ENCODE peak calls at places on chromosomes 1 and 21, in six cellular contexts. B, O, E, N, R and Z are unnamed samples.
A peak's percentile ranks its signal among the peaks of the same experiment; 100 is the strongest.

GRCh38 chr1:207045466-207045865 is 5.5 kb downstream of the YOD1 start:
- DNase-seq in B (no peak), O (no peak), E (no peak), N (no peak), R (no peak), Z (no peak)

GRCh38 chr1:29112705-29113406 is 10.8 kb downstream of the TMEM200B start:
- DNase-seq in B (no peak), O (no peak), E (no peak), N (peak; percentile 52), R (no peak), Z (no peak)

GRCh38 chr1:199913313-199913712 is 114.2 kb upstream of the NR5A2 start:
- DNase-seq in B (no peak), O (no peak), E (no peak), N (no peak), R (no peak), Z (no peak)

GRCh38 chr1:228515200-228515834 is 28.1 kb downstream of the RNF187 start:
- DNase-seq in B (no peak), O (peak; percentile 57), E (no peak), N (peak; percentile 73), R (no peak), Z (peak; percentile 59)

GRCh38 chr1:152870831-152871730 is 7.0 kb upstream of the SMCP start:
- DNase-seq in B (no peak), O (peak; percentile 3), E (no peak), N (peak; percentile 91), R (no peak), Z (peak; percentile 45)

GRCh38 chr1:74937176-74937575 is 197.0 kb upstream of the LHX8 start:
- DNase-seq in B (no peak), O (no peak), E (no peak), N (no peak), R (no peak), Z (no peak)

GRCh38 chr1:233998926-233999325 is 94.5 kb downstream of the SLC35F3 start:
- DNase-seq in B (no peak), O (peak; percentile 2), E (no peak), N (no peak), R (no peak), Z (peak; percentile 93)

GRCh38 chr1:30106125-30106524 is 617.3 kb downstream of the MATN1 start:
- DNase-seq in B (no peak), O (peak; percentile 82), E (no peak), N (peak; percentile 86), R (no peak), Z (peak; percentile 59)

GRCh38 chr1:4063516-4063915 is 163.4 kb upstream of the C1orf174 start:
- DNase-seq in B (no peak), O (no peak), E (no peak), N (no peak), R (no peak), Z (no peak)

GRCh38 chr1:38958967-38959366 is 17.3 kb upstream of the RHBDL2 start:
- DNase-seq in B (no peak), O (no peak), E (no peak), N (no peak), R (no peak), Z (no peak)

GRCh38 chr1:87958201-87958600 is 629.5 kb downstream of the LMO4 start:
- DNase-seq in B (no peak), O (no peak), E (no peak), N (no peak), R (no peak), Z (no peak)

GRCh38 chr1:35191429-35192055 is 1.4 kb downstream of the SFPQ start:
- DNase-seq in B (no peak), O (no peak), E (no peak), N (no peak), R (no peak), Z (no peak)

GRCh38 chr1:29258974-29259801 is 22.9 kb downstream of the PTPRU start:
- DNase-seq in B (no peak), O (peak; percentile 61), E (no peak), N (peak; percentile 58), R (no peak), Z (no peak)

GRCh38 chr1:113103048-113103447 is 30.1 kb downstream of the LRIG2 start:
- DNase-seq in B (no peak), O (no peak), E (no peak), N (no peak), R (no peak), Z (no peak)

GRCh38 chr1:84401156-84401555 is 2.9 kb downstream of the DNASE2B start:
- DNase-seq in B (no peak), O (peak; percentile 51), E (no peak), N (no peak), R (no peak), Z (no peak)

GRCh38 chr1:199404976-199405375 is 622.5 kb upstream of the NR5A2 start:
- DNase-seq in B (no peak), O (no peak), E (no peak), N (no peak), R (no peak), Z (no peak)

GRCh38 chr21:46183910-46184624 is at the start of gene SPATC1L:
- DNase-seq in B (peak; percentile 75), O (peak; percentile 86), E (peak; percentile 83), N (peak; percentile 76), R (peak; percentile 39), Z (peak; percentile 76)

GRCh38 chr1:108678696-108679095 is 13.4 kb upstream of the PRPF38B start:
- DNase-seq in B (no peak), O (no peak), E (no peak), N (no peak), R (no peak), Z (no peak)

GRCh38 chr1:15261155-15262002 is 14.4 kb downstream of the FHAD1 start:
- DNase-seq in B (no peak), O (no peak), E (no peak), N (peak; percentile 20), R (peak; percentile 38), Z (no peak)

GRCh38 chr1:2811526-2811905 is 10.0 kb upstream of the TTC34 start:
- DNase-seq in B (no peak), O (no peak), E (no peak), N (no peak), R (no peak), Z (no peak)

GRCh38 chr1:205505791-205506190 is 1.3 kb downstream of the CDK18 start:
- DNase-seq in B (peak; percentile 67), O (no peak), E (no peak), N (no peak), R (peak; percentile 38), Z (no peak)

GRCh38 chr21:39114871-39115658 is 68.2 kb downstream of the PSMG1 start:
- DNase-seq in B (no peak), O (no peak), E (no peak), N (no peak), R (no peak), Z (no peak)

GRCh38 chr21:29145354-29145782 is 14.9 kb downstream of the MAP3K7CL start:
- DNase-seq in B (peak; percentile 63), O (no peak), E (no peak), N (no peak), R (no peak), Z (peak; percentile 88)

GRCh38 chr1:198157241-198157846 is 546 bp downstream of the NEK7 start:
- DNase-seq in B (peak; percentile 91), O (peak; percentile 95), E (peak; percentile 96), N (peak; percentile 97), R (peak; percentile 90), Z (peak; percentile 87)

GRCh38 chr1:98854137-98854536 is 150.5 kb downstream of the PLPPR5 start:
- DNase-seq in B (no peak), O (no peak), E (no peak), N (no peak), R (no peak), Z (no peak)

GRCh38 chr1:164801246-164801731 is 242.3 kb downstream of the PBX1 start:
- DNase-seq in B (no peak), O (no peak), E (no peak), N (no peak), R (no peak), Z (no peak)

GRCh38 chr1:214857716-214858115 is 224.8 kb upstream of the KCNK2 start:
- DNase-seq in B (no peak), O (no peak), E (no peak), N (no peak), R (no peak), Z (no peak)

DNA sequence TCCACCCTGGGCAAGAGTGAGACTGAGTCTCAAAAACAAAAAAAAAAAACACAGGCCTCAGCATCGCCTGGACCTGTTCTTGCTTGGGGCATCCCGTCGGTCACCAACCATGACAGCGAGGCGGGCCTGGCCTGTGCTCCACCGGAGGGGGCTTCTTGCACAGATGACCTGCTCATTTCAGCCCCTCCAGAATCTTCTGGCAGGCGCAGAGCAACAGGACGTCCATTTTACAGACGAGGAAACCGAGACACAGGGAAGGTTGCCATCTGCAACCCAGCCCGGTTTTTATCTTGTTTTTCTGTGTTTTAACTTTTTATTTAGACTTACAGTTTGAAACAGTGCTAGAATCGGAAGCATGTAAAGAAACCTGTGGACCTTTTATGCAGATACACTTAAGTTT is 918 bp downstream of the CSTB start:
- DNase-seq in B (peak; percentile 45), O (no peak), E (no peak), N (no peak), R (no peak), Z (no peak)
- H3K4me1 ChIP-seq in B (peaks cover 7% of the 10 kb centered on the region), O (peaks cover 8% of the 10 kb centered on the region), E (peaks cover 13% of the 10 kb centered on the region), N (peaks cover 25% of the 10 kb centered on the region), R (peaks cover 19% of the 10 kb centered on the region), Z (no peaks in the 10 kb centered on the region)

DNA sequence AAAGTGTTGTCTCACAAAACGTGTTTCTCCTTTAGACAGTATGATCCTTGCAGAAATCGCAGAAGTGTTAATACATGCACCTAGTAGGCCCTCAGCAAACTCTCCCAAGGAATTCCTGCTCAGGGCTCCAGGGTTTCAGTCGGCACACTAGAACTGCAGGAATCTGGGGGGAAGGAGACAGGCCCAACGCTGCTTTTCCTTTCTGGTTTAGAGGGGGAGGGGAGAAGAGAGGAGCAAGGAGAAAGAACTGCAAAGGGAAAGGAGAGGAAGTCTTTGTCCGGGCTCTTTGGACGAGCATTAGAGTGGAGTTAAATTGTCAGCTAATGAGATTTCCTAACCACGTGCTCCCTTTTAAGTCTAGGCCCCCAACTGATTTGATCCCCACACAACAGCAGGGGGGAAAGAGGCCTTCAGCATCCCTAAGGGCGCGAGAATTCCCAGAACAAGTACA is 103.7 kb upstream of the SOD1 start:
- DNase-seq in B (no peak), O (peak; percentile 91), E (no peak), N (peak; percentile 91), R (no peak), Z (no peak)
- H3K4me1 ChIP-seq in B (peaks cover 3% of the 10 kb centered on the region), O (peaks cover 56% of the 10 kb centered on the region), E (no peaks in the 10 kb centered on the region), N (peaks cover 39% of the 10 kb centered on the region), R (peaks cover 28% of the 10 kb centered on the region), Z (no peaks in the 10 kb centered on the region)

DNA sequence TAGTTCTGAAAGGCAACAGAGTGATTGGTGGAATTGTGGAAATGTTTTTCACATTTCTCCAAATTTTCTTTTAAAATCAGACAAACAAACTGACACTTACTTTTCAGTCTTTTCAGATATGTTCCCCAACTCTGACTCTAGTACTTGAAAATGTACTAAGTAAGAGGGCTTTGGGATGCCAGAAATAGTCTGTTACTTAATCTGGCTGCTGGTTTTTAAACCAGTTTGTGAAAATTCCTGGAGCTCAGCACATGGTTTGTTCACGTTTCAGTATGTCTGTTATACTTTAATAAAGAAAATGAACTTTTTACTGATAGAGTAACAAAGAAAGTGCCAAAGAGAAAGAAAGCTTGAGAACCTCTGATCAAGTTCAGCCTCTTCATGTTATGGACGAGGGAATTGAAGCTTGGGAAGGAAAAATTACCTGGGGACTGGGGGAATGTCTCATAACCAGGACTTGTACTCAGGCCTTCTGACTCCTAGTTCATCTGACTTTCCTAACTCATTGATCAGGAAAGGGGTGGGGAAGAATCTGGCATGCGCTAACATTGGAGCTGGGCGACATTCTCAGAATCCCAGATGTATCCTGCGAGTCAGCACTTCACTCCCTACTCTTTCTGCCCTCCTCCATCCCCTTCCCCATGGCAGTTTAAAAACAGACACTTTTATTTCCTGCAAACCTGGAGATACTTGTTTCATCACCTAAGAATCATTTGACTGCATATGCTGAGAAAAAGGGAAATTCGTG is 30.8 kb upstream of the DNAJC6 start:
- DNase-seq in B (no peak), O (peak; percentile 13), E (no peak), N (peak; percentile 70), R (no peak), Z (no peak)
- H3K4me1 ChIP-seq in B (peaks cover 5% of the 10 kb centered on the region), O (peaks cover 68% of the 10 kb centered on the region), E (no peaks in the 10 kb centered on the region), N (peaks cover 33% of the 10 kb centered on the region), R (no peaks in the 10 kb centered on the region), Z (no peaks in the 10 kb centered on the region)

GRCh38 chr1:160628799-160629263 is 18.0 kb downstream of the SLAMF1 start:
- DNase-seq in B (no peak), O (no peak), E (no peak), N (no peak), R (no peak), Z (no peak)
- H3K4me1 ChIP-seq in B (no peaks in the 10 kb centered on the region), O (no peaks in the 10 kb centered on the region), E (peaks cover 49% of the 10 kb centered on the region), N (no peaks in the 10 kb centered on the region), R (no peaks in the 10 kb centered on the region), Z (peaks cover 15% of the 10 kb centered on the region)